ENCODE peak calls at places on chromosome 7, in seven cellular contexts. One of them, this sample, is unnamed.

GRCh38 chr7:43071604-43072003 is 40.8 kb upstream of the HECW1 start:
- DNase-seq in germinal center: no peak
- DNase-seq in T-helper 2 cell: no peak
- DNase-seq in progenitor cell of endocrine pancreas: no peak
- DNase-seq in GM13976: no peak
- DNase-seq in MCF 10A: peak
- DNase-seq in AG04450: no peak
- DNase-seq in this sample: peak

GRCh38 chr7:47991270-47991669 is 11.9 kb upstream of the HUS1 start:
- DNase-seq in progenitor cell of endocrine pancreas: no peak
- DNase-seq in T-helper 2 cell: no peak
- DNase-seq in GM13976: no peak
- DNase-seq in AG04450: no peak
- DNase-seq in germinal center: no peak
- DNase-seq in MCF 10A: no peak
- DNase-seq in this sample: peak

GRCh38 chr7:30656611-30657010 is 25.6 kb downstream of the CRHR2 start:
- DNase-seq in GM13976: no peak
- DNase-seq in MCF 10A: no peak
- DNase-seq in T-helper 2 cell: no peak
- DNase-seq in AG04450: no peak
- DNase-seq in germinal center: no peak
- DNase-seq in progenitor cell of endocrine pancreas: no peak
- DNase-seq in this sample: no peak

GRCh38 chr7:128858380-128859231 is 4.0 kb upstream of the ATP6V1F start:
- DNase-seq in GM13976: no peak
- DNase-seq in MCF 10A: no peak
- DNase-seq in T-helper 2 cell: no peak
- DNase-seq in progenitor cell of endocrine pancreas: no peak
- DNase-seq in AG04450: no peak
- DNase-seq in germinal center: no peak
- DNase-seq in this sample: no peak

GRCh38 chr7:50805425-50806130 is 22.9 kb upstream of the GRB10 start:
- DNase-seq in AG04450: no peak
- DNase-seq in germinal center: no peak
- DNase-seq in progenitor cell of endocrine pancreas: no peak
- DNase-seq in GM13976: no peak
- DNase-seq in MCF 10A: peak
- DNase-seq in T-helper 2 cell: no peak
- DNase-seq in this sample: no peak

GRCh38 chr7:14085901-14086300 is 96.4 kb upstream of the ETV1 start:
- DNase-seq in T-helper 2 cell: no peak
- DNase-seq in MCF 10A: peak
- DNase-seq in progenitor cell of endocrine pancreas: no peak
- DNase-seq in AG04450: no peak
- DNase-seq in germinal center: no peak
- DNase-seq in GM13976: no peak
- DNase-seq in this sample: no peak

GRCh38 chr7:43142703-43143102 is 30.3 kb downstream of the HECW1 start:
- DNase-seq in germinal center: no peak
- DNase-seq in GM13976: no peak
- DNase-seq in MCF 10A: no peak
- DNase-seq in T-helper 2 cell: no peak
- DNase-seq in progenitor cell of endocrine pancreas: no peak
- DNase-seq in AG04450: no peak
- DNase-seq in this sample: no peak

GRCh38 chr7:154996101-154996500 is 6.8 kb downstream of the PAXIP1 start:
- DNase-seq in GM13976: no peak
- DNase-seq in MCF 10A: no peak
- DNase-seq in progenitor cell of endocrine pancreas: no peak
- DNase-seq in germinal center: no peak
- DNase-seq in AG04450: no peak
- DNase-seq in T-helper 2 cell: no peak
- DNase-seq in this sample: no peak

GRCh38 chr7:117458977-117459583 is 20.7 kb upstream of the CFTR start:
- DNase-seq in germinal center: no peak
- DNase-seq in progenitor cell of endocrine pancreas: no peak
- DNase-seq in MCF 10A: peak
- DNase-seq in GM13976: peak
- DNase-seq in T-helper 2 cell: no peak
- DNase-seq in AG04450: no peak
- DNase-seq in this sample: peak

This sample was measured in OCI-LY7.